ENCODE peak calls at places on chromosome 14, in five cellular contexts. I is GM06990, K is cardiac muscle cell, F is GM12878, E is heart left ventricle. X is an unnamed sample.

GRCh38 chr14:98949031-98949430 is 323.0 kb downstream of the BCL11B start:
- DNase-seq in I (no peak), K (no peak), F (no peak), E (no peak), X (no peak)

GRCh38 chr14:21408152-21408551 is 24.3 kb upstream of the SUPT16H start:
- DNase-seq in I (no peak), K (no peak), F (no peak), E (no peak), X (peak; percentile 75)

GRCh38 chr14:92457018-92457565 is 56.5 kb upstream of the RIN3 start:
- DNase-seq in I (no peak), K (no peak), F (no peak), E (no peak), X (no peak)

GRCh38 chr14:69612759-69613145 is 1.4 kb downstream of the SUSD6 start:
- DNase-seq in I (no peak), K (no peak), F (no peak), E (no peak), X (peak; percentile 43)

GRCh38 chr14:67602071-67602470 is 2.0 kb upstream of the PIGH start:
- DNase-seq in I (no peak), K (no peak), F (no peak), E (no peak), X (no peak)

GRCh38 chr14:70888151-70888499 is 19.1 kb upstream of the PCNX1 start:
- DNase-seq in I (no peak), K (no peak), F (no peak), E (no peak), X (no peak)

GRCh38 chr14:78335531-78335930 is 165.4 kb downstream of the NRXN3 start:
- DNase-seq in I (no peak), K (no peak), F (no peak), E (no peak), X (no peak)

GRCh38 chr14:26527095-26527494 is 70.7 kb downstream of the NOVA1 start:
- DNase-seq in I (no peak), K (no peak), F (no peak), E (no peak), X (peak; percentile 18)

GRCh38 chr14:68924392-68925158 is 54.5 kb downstream of the ACTN1 start:
- DNase-seq in I (no peak), K (peak; percentile 93), F (no peak), E (peak; percentile 60), X (no peak)

GRCh38 chr14:51862171-51862838 is 1.9 kb downstream of the GNG2 start:
- DNase-seq in I (no peak), K (no peak), F (no peak), E (no peak), X (no peak)

GRCh38 chr14:55867726-55868125 is 250.5 kb upstream of the PELI2 start:
- DNase-seq in I (no peak), K (no peak), F (no peak), E (no peak), X (peak; percentile 20)

GRCh38 chr14:79514700-79515099 is 696.6 kb downstream of the DIO2 start:
- DNase-seq in I (no peak), K (no peak), F (no peak), E (no peak), X (peak; percentile 8)

GRCh38 chr14:38870437-38870836 is 232.6 kb downstream of the SEC23A start:
- DNase-seq in I (no peak), K (no peak), F (no peak), E (no peak), X (no peak)

GRCh38 chr14:34424488-34424887 is 37.6 kb downstream of the SPTSSA start:
- DNase-seq in I (no peak), K (no peak), F (no peak), E (no peak), X (no peak)

GRCh38 chr14:50335989-50336391 is 23.9 kb downstream of the DMAC2L start:
- DNase-seq in I (no peak), K (no peak), F (no peak), E (peak; percentile 67), X (no peak)

GRCh38 chr14:31933716-31934115 is 143.4 kb upstream of the ARHGAP5 start:
- DNase-seq in I (no peak), K (no peak), F (no peak), E (no peak), X (peak; percentile 50)

GRCh38 chr14:23049011-23049410 is 7.0 kb downstream of the PSMB11 start:
- DNase-seq in I (no peak), K (no peak), F (no peak), E (no peak), X (no peak)

GRCh38 chr14:68249534-68250517 is 430.2 kb downstream of the RAD51B start:
- DNase-seq in I (no peak), K (no peak), F (no peak), E (no peak), X (peak; percentile 78)

GRCh38 chr14:20559461-20559904 is 1.4 kb downstream of the RNASE9 start:
- DNase-seq in I (no peak), K (no peak), F (no peak), E (no peak), X (no peak)

GRCh38 chr14:23881292-23881691 is 72.3 kb upstream of the DHRS4 start:
- DNase-seq in I (no peak), K (no peak), F (no peak), E (no peak), X (no peak)

GRCh38 chr14:73259837-73260236 is 22.5 kb downstream of the PAPLN start:
- DNase-seq in I (no peak), K (no peak), F (no peak), E (no peak), X (no peak)

GRCh38 chr14:100117647-100118376 is 41.6 kb downstream of the DEGS2 start:
- DNase-seq in I (no peak), K (no peak), F (no peak), E (no peak), X (no peak)

GRCh38 chr14:74942164-74942563 is 13.2 kb downstream of the PGF start:
- DNase-seq in I (no peak), K (no peak), F (no peak), E (no peak), X (no peak)

GRCh38 chr14:21197418-21198205 is 41.7 kb upstream of the OR5AU1 start:
- DNase-seq in I (no peak), K (no peak), F (no peak), E (no peak), X (no peak)

GRCh38 chr14:65303185-65303901 is 109.2 kb upstream of the FUT8 start:
- DNase-seq in I (peak; percentile 67), K (no peak), F (no peak), E (no peak), X (peak; percentile 61)

GRCh38 chr14:72111921-72112320 is 179.7 kb downstream of the RGS6 start:
- DNase-seq in I (no peak), K (no peak), F (no peak), E (no peak), X (no peak)

GRCh38 chr14:50620341-50620740 is 47.8 kb downstream of the SAV1 start:
- DNase-seq in I (no peak), K (no peak), F (no peak), E (no peak), X (no peak)

GRCh38 chr14:45811155-45811554 is 558.2 kb upstream of the MIS18BP1 start:
- DNase-seq in I (no peak), K (no peak), F (no peak), E (no peak), X (no peak)

GRCh38 chr14:74875941-74876913 is at the start of gene PROX2:
- DNase-seq in I (peak; percentile 47), K (no peak), F (no peak), E (no peak), X (no peak)

GRCh38 chr14:94509356-94509755 is at the start of gene SERPINA12:
- DNase-seq in I (no peak), K (no peak), F (no peak), E (no peak), X (no peak)

GRCh38 chr14:100653409-100653808 is 66.2 kb upstream of the BEGAIN start:
- DNase-seq in I (no peak), K (no peak), F (no peak), E (no peak), X (no peak)

GRCh38 chr14:69242311-69243224 is 17.4 kb upstream of the GALNT16 start:
- DNase-seq in I (peak; percentile 19), K (peak; percentile 66), F (peak; percentile 13), E (peak; percentile 59), X (peak; percentile 89)

GRCh38 chr14:49975286-49975685 is 82.4 kb downstream of the ARF6 start:
- DNase-seq in I (no peak), K (no peak), F (no peak), E (no peak), X (peak; percentile 90)

GRCh38 chr14:94914191-94914590 is 144.3 kb upstream of the GSC start:
- DNase-seq in I (no peak), K (no peak), F (no peak), E (no peak), X (no peak)

GRCh38 chr14:52150162-52150561 is 81.3 kb upstream of the NID2 start:
- DNase-seq in I (no peak), K (no peak), F (no peak), E (no peak), X (no peak)

GRCh38 chr14:96198430-96199133 is 6.1 kb upstream of the BDKRB2 start:
- DNase-seq in I (no peak), K (no peak), F (no peak), E (no peak), X (no peak)
- H3K4me3 ChIP-seq in I (peak overlapping the region; percentile 5), K (no peak overlapping the region), F (no peak overlapping the region), E (no peak overlapping the region), X (no peak overlapping the region)

GRCh38 chr14:77110286-77110685 is 12.2 kb downstream of the CIPC start:
- DNase-seq in I (no peak), K (no peak), F (no peak), E (no peak), X (no peak)

GRCh38 chr14:77107228-77107627 is 9.2 kb downstream of the CIPC start:
- DNase-seq in I (no peak), K (no peak), F (no peak), E (no peak), X (no peak)

GRCh38 chr14:77106666-77107065 is 8.6 kb downstream of the CIPC start:
- DNase-seq in I (no peak), K (no peak), F (no peak), E (no peak), X (no peak)

GRCh38 chr14:77109656-77110055 is 11.6 kb downstream of the CIPC start:
- DNase-seq in I (no peak), K (no peak), F (no peak), E (no peak), X (no peak)

DNA sequence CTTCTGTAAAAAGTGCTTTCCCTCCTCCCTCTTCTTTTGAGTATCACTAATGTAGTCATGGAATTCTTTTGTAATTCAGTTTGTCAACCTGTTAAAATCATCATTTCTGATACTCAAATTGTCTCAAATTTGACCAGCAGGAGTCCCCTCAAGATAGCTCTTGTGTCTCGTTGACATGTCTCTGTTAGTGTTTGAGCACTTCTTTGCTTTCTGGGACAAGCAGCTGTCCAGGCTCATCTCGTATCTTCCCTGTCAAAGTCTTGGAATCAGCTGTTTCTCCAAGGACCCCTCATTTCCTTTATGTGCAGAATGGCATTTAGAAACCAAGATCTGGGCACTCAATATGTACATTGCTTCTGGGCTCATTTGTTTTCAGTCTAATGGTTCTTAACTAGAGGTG is 10.7 kb downstream of the CIPC start:
- DNase-seq in I (no peak), K (no peak), F (no peak), E (no peak), X (no peak)
- TF ChIP-seq CTCF in I (peak; percentile 28), K (no peak), F (peak; percentile 9), E (no peak), X (no peak)

GRCh38 chr14:105481886-105482454 is 4.7 kb upstream of the CRIP1 start:
- DNase-seq in I (peak; percentile 82), K (no peak), F (peak; percentile 62), E (peak; percentile 97), X (peak; percentile 95)
- H3K4me3 ChIP-seq in I (no peak overlapping the region), K (no peak overlapping the region), F (no peak overlapping the region), E (no peak overlapping the region), X (peak overlapping the region; percentile 33)

GRCh38 chr14:103333754-103334643 is at the start of gene EIF5:
- DNase-seq in I (peak; percentile 99), K (peak; percentile 99), F (peak; percentile 95), E (peak; percentile 100), X (peak; percentile 99)
- TF ChIP-seq CTCF in I (no peak), K (peak; percentile 6), F (peak; percentile 17), E (peak; percentile 29), X (peak; percentile 38)